ENCODE peak calls at places on chromosomes 7 and 10, in four cellular contexts. E, D, N and U are unnamed samples.

GRCh38 chr10:130300608-130301025 is 164.4 kb downstream of the GLRX3 start:
- DNase-seq in D (no peak), N (no peak), E (no peak), U (no peak)

GRCh38 chr7:32937344-32938174 is 19.7 kb upstream of the FKBP9 start:
- DNase-seq in E (peak), D (no peak), N (no peak), U (no peak)

GRCh38 chr10:132774179-132774904 is 11.6 kb downstream of the NKX6-2 start:
- DNase-seq in N (no peak), D (no peak), E (no peak), U (no peak)

GRCh38 chr7:5417106-5418071 is 6.2 kb downstream of the TNRC18 start:
- DNase-seq in N (no peak), D (no peak), E (no peak), U (no peak)

GRCh38 chr10:118470470-118470869 is 125.0 kb downstream of the PRLHR start:
- DNase-seq in D (peak), E (no peak), N (no peak), U (no peak)

GRCh38 chr7:121447939-121448338 is 51.8 kb upstream of the FAM3C start:
- DNase-seq in N (no peak), D (no peak), E (no peak), U (no peak)

GRCh38 chr10:12499066-12499465 is 149.7 kb downstream of the CAMK1D start:
- DNase-seq in N (no peak), D (no peak), E (no peak), U (no peak)

GRCh38 chr10:30039988-30040387 is 19.4 kb downstream of the JCAD start:
- DNase-seq in N (no peak), E (no peak), D (no peak), U (no peak)

GRCh38 chr7:50856231-50856630 is 73.5 kb upstream of the GRB10 start:
- DNase-seq in E (no peak), N (no peak), D (no peak), U (no peak)

GRCh38 chr10:30857803-30858202 is 173.9 kb downstream of the ZNF438 start:
- DNase-seq in E (no peak), N (no peak), D (no peak), U (no peak)

GRCh38 chr7:19772858-19773337 is 519 bp downstream of the TMEM196 start:
- DNase-seq in E (peak), D (no peak), N (peak), U (no peak)

GRCh38 chr10:29584436-29584835 is 50.3 kb downstream of the SVIL start:
- DNase-seq in D (no peak), E (no peak), N (no peak), U (no peak)

GRCh38 chr7:988426-988911 is 5.5 kb downstream of the CYP2W1 start:
- DNase-seq in N (no peak), E (no peak), D (peak), U (no peak)

GRCh38 chr10:44006826-44007225 is 358.1 kb upstream of the ZNF32 start:
- DNase-seq in E (no peak), N (no peak), D (no peak), U (no peak)

GRCh38 chr10:85145966-85146365 is 817.6 kb downstream of the CCSER2 start:
- DNase-seq in N (no peak), E (no peak), D (no peak), U (no peak)

GRCh38 chr10:97765201-97765600 is 6.6 kb downstream of the SFRP5 start:
- DNase-seq in D (no peak), N (no peak), E (no peak), U (no peak)

GRCh38 chr10:116809528-116810500 is 39.5 kb upstream of the ENO4 start:
- DNase-seq in N (peak), D (peak), E (peak), U (no peak)

GRCh38 chr7:109745677-109746410 is 1176.2 kb downstream of the DNAJB9 start:
- DNase-seq in N (no peak), D (no peak), E (no peak), U (no peak)

GRCh38 chr7:137395425-137395824 is 51.9 kb upstream of the PTN start:
- DNase-seq in N (no peak), E (no peak), D (no peak), U (no peak)

GRCh38 chr10:101694674-101695403 is at the start of gene FBXW4:
- DNase-seq in N (peak), D (peak), E (peak), U (no peak)

GRCh38 chr10:62172465-62172864 is 96.2 kb downstream of the RTKN2 start:
- DNase-seq in E (no peak), N (no peak), D (no peak), U (no peak)

GRCh38 chr10:62175256-62175655 is 93.4 kb downstream of the RTKN2 start:
- DNase-seq in N (no peak), D (no peak), E (no peak), U (no peak)

GRCh38 chr10:62166331-62167154 is 102.1 kb downstream of the RTKN2 start:
- DNase-seq in E (no peak), N (no peak), D (no peak), U (peak)

GRCh38 chr10:62170738-62171137 is 97.9 kb downstream of the RTKN2 start:
- DNase-seq in N (no peak), D (no peak), E (no peak), U (no peak)

GRCh38 chr10:62171791-62172190 is 96.9 kb downstream of the RTKN2 start:
- DNase-seq in E (no peak), D (no peak), N (no peak), U (no peak)
- TF ChIP-seq CHD2 in E (no peak), D (no peak), N (no peak), U (no peak)

GRCh38 chr7:149624419-149625338 is 127.1 kb upstream of the ZNF746 start:
- DNase-seq in D (peak), E (peak), N (peak), U (peak)
- TF ChIP-seq REST in D (peak), E (peak), N (no peak), U (peak)

DNA sequence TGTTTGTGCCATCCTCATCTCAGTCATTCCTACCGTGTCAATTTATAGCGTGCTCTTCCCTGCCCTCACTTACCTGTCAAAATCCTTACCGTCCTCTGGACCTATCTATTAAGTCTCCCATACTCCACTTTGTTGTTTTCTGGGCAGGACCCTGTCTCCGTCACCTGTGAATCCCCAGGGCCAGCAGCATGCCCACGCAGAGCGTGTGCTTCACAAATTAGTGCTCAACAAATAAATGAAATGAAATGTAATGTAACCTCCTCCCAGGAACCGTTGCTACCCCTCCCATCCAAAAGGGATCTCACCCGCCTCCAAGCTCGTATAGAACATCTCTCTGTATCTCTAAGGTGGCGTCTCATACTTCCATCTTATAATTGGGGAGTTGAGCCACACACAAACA is 589.9 kb upstream of the MGMT start:
- DNase-seq in D (no peak), E (no peak), N (no peak), U (no peak)
- TF ChIP-seq RCOR1 in D (no peak), E (no peak), N (no peak), U (no peak)

GRCh38 chr7:140881507-140882228 is 43.1 kb downstream of the BRAF start:
- DNase-seq in N (no peak), D (no peak), E (no peak), U (peak)

GRCh38 chr7:140877249-140877524 is 47.5 kb downstream of the BRAF start:
- DNase-seq in N (no peak), E (no peak), D (no peak), U (no peak)

GRCh38 chr7:140873473-140873872 is 51.3 kb downstream of the BRAF start:
- DNase-seq in N (no peak), D (no peak), E (no peak), U (no peak)

DNA sequence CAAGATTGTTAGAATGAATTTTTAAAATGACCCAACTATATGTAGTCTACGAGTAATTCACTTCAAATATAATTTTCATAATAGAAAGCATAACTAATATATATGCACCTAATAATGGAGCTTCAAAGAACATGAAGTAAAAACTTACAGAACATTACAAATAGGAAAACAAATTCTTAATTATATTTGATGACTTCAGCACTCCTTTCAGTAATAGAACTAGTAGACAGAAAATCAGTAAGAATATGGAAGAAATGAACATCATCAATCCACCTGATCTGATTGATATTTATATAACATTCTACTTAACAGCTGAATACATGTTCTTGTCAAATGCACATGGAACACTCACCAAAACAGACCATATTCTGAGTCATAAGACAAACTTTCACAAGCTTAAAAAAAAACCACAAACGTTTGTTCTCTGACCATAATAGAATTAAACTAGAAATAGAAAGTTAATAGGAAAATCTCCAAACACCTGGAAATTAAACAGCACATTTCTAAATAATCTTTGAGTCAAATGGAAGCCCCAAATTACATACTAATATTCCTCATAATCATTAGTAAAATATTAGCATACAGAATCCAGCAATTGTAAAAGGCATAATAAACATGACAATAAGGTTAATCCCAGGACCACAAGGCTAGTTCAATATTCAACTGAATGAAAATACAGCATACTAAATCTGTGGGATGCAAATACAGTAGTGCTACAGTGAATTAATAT is 48.0 kb downstream of the BRAF start:
- DNase-seq in D (no peak), N (no peak), E (no peak), U (peak)
- TF ChIP-seq CHD2 in D (no peak), N (no peak), E (no peak), U (no peak)

GRCh38 chr7:44885394-44886317 is at the start of gene PURB:
- DNase-seq in N (peak), E (peak), D (peak), U (peak)
- TF ChIP-seq REST in N (no peak), E (peak), D (peak), U (no peak)

DNA sequence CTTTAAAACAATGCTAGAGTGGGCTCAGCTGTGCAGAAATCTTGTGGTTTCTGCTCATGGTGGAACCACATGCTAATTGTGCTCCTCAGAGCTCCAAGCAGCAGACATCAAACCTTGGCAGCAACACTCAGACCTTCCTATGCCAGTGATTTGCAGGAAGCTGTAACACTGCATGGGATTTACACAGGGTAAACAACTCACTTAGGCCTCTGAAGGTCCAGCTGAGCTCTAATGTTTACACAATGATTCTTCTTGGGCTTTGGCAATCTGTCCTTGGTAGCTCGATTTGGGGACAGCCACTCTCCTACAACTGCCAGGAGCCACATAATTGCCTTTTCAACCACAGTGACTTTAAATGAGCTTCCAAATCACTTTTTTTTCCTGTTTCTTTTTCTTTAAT is 97.7 kb upstream of the PDLIM1 start:
- DNase-seq in E (no peak), N (no peak), D (no peak), U (no peak)
- TF ChIP-seq RCOR1 in E (no peak), N (no peak), D (no peak), U (no peak)

GRCh38 chr7:28955723-28956607 is 2.2 kb downstream of the TRIL start:
- DNase-seq in N (peak), E (peak), D (no peak), U (no peak)
- TF ChIP-seq CHD2 in N (no peak), E (no peak), D (no peak), U (no peak)

GRCh38 chr10:112895292-112895691 is 54.8 kb upstream of the TCF7L2 start:
- DNase-seq in N (no peak), E (no peak), D (no peak), U (no peak)
- TF ChIP-seq REST in N (no peak), E (no peak), D (no peak), U (no peak)